ENCODE peak calls at places on chromosomes 6 and 20, in eight cellular contexts. M is hepatocyte; A is cardiac fibroblast; N is IMR-90; U is CD8-positive, alpha-beta T cell; H is suprapubic skin; Q is AG04449; O is cardiac muscle cell. K is an unnamed sample.
A peak's percentile ranks its signal among the peaks of the same experiment; 100 is the strongest.

GRCh38 chr6:90290991-90291390 is 5.7 kb downstream of the BACH2 start:
- DNase-seq in M (no peak), A (no peak), N (peak; percentile 13), U (no peak), H (no peak), Q (no peak), O (no peak), K (no peak)

GRCh38 chr20:11447371-11448100 is 470.2 kb upstream of the BTBD3 start:
- DNase-seq in M (no peak), A (no peak), N (no peak), U (no peak), H (no peak), Q (no peak), O (no peak), K (no peak)

GRCh38 chr6:83055366-83055964 is 10.2 kb downstream of the UBE3D start:
- DNase-seq in M (peak; percentile 61), A (peak; percentile 63), N (peak; percentile 47), U (peak; percentile 40), H (no peak), Q (no peak), O (peak; percentile 66), K (no peak)

GRCh38 chr6:112470950-112471349 is 123.8 kb downstream of the RFPL4B start:
- DNase-seq in M (peak; percentile 30), A (no peak), N (no peak), U (no peak), H (no peak), Q (no peak), O (no peak), K (no peak)

GRCh38 chr20:50062006-50062838 is 50.7 kb downstream of the UBE2V1 start:
- DNase-seq in M (no peak), A (no peak), N (no peak), U (no peak), H (no peak), Q (no peak), O (no peak), K (no peak)

GRCh38 chr6:715709-716450 is 22.9 kb upstream of the EXOC2 start:
- DNase-seq in M (no peak), A (no peak), N (peak; percentile 46), U (no peak), H (no peak), Q (no peak), O (no peak), K (no peak)

GRCh38 chr6:40819182-40819834 is 219.7 kb downstream of the UNC5CL start:
- DNase-seq in M (no peak), A (no peak), N (no peak), U (no peak), H (no peak), Q (no peak), O (no peak), K (no peak)

GRCh38 chr6:106128981-106129761 is 43.0 kb downstream of the PRDM1 start:
- DNase-seq in M (peak; percentile 44), A (peak; percentile 70), N (peak; percentile 84), U (no peak), H (no peak), Q (peak; percentile 59), O (peak; percentile 81), K (peak; percentile 78)

GRCh38 chr20:63617876-63618265 is 9.0 kb downstream of the GMEB2 start:
- DNase-seq in M (no peak), A (no peak), N (no peak), U (no peak), H (no peak), Q (no peak), O (no peak), K (no peak)

GRCh38 chr6:170128346-170128745 is 162.5 kb downstream of the DLL1 start:
- DNase-seq in M (peak; percentile 1), A (no peak), N (no peak), U (no peak), H (peak; percentile 65), Q (no peak), O (no peak), K (no peak)

GRCh38 chr20:51506527-51507356 is 35.8 kb downstream of the NFATC2 start:
- DNase-seq in M (no peak), A (no peak), N (no peak), U (no peak), H (no peak), Q (no peak), O (no peak), K (no peak)

GRCh38 chr20:45313065-45313695 is 5.1 kb upstream of the MATN4 start:
- DNase-seq in M (no peak), A (no peak), N (no peak), U (no peak), H (no peak), Q (no peak), O (no peak), K (no peak)

GRCh38 chr6:12958052-12958706 is 241.6 kb downstream of the PHACTR1 start:
- DNase-seq in M (peak; percentile 6), A (peak; percentile 41), N (no peak), U (no peak), H (no peak), Q (no peak), O (peak; percentile 52), K (no peak)

GRCh38 chr20:12171927-12172581 is 254.4 kb downstream of the BTBD3 start:
- DNase-seq in M (no peak), A (peak; percentile 92), N (peak; percentile 84), U (no peak), H (no peak), Q (peak; percentile 23), O (peak; percentile 95), K (peak; percentile 93)

GRCh38 chr6:74409447-74409846 is 713.4 kb downstream of the CD109 start:
- DNase-seq in M (peak; percentile 57), A (peak; percentile 79), N (peak; percentile 87), U (no peak), H (no peak), Q (peak; percentile 42), O (peak; percentile 83), K (peak; percentile 67)

GRCh38 chr20:46361386-46361785 is 45.0 kb downstream of the ELMO2 start:
- DNase-seq in M (no peak), A (no peak), N (no peak), U (peak; percentile 29), H (no peak), Q (no peak), O (no peak), K (no peak)

GRCh38 chr6:57268294-57268640 is 46.2 kb upstream of the RAB23 start:
- DNase-seq in M (no peak), A (no peak), N (no peak), U (no peak), H (no peak), Q (no peak), O (no peak), K (no peak)
- TF ChIP-seq CTCF in M (no peak), A (no peak), N (no peak), U (peak; percentile 7), H (peak; percentile 4), Q (no peak), O (no peak), K (no peak)

GRCh38 chr6:30727920-30728605 is 7.9 kb downstream of the TUBB start:
- DNase-seq in M (peak; percentile 59), A (peak; percentile 72), N (peak; percentile 71), U (no peak), H (no peak), Q (no peak), O (peak; percentile 63), K (no peak)

GRCh38 chr6:30725713-30726505 is 5.8 kb downstream of the TUBB start:
- DNase-seq in M (no peak), A (peak; percentile 37), N (peak; percentile 68), U (no peak), H (no peak), Q (no peak), O (peak; percentile 48), K (no peak)

GRCh38 chr6:30726506-30727413 is 6.6 kb downstream of the TUBB start:
- DNase-seq in M (no peak), A (no peak), N (peak; percentile 27), U (no peak), H (no peak), Q (no peak), O (no peak), K (no peak)

GRCh38 chr6:30732237-30732943 is 10.1 kb downstream of the FLOT1 start:
- DNase-seq in M (no peak), A (no peak), N (no peak), U (no peak), H (no peak), Q (no peak), O (no peak), K (no peak)

DNA sequence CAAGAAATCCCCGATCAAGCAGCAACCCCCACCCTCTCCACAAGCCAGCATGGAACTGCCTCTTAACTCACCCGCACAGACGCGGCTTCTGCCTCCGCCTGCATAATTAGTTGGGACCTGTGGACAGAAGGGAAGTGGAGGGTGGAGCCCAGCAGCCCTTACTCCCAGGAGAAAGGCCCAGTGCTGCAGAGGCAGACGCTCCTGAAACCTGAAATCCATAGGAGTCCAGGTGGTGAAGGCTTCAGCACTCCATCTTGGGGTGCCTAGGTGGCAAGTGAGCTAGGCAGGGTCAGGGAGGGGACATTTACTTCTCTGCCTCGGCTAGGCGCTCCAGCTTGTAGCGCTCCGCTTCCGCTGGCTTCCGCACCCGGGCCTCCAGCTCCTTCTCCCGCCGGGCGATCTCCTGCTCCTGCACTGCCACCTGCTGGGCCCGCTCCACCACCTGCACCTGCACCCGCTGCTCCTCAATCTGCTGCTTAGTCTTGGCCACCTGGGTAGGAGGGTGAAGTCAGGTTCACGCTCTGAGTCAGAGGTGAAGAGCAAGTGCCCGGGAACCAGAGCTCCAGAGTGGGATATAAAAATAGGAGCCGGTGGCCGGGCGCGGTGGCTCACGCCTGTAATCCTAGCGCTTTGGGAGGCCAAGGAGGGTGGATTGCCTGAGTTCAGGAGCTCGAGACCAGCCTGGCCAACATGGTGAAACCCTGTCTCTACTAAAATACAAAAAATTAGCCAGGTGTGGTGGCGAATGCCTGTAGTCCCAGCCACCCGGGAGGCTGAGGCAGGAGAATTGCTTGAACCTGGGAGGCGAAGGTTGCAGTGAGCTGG is 10.7 kb downstream of the TUBB start:
- DNase-seq in M (peak; percentile 90), A (peak; percentile 57), N (peak; percentile 47), U (peak; percentile 85), H (peak; percentile 87), Q (no peak), O (peak; percentile 51), K (no peak)
- H3K4me3 ChIP-seq in M (no peak overlapping the region), A (no peak overlapping the region), N (no peak overlapping the region), U (peak overlapping the region; percentile 21), H (no peak overlapping the region), Q (no peak overlapping the region), O (no peak overlapping the region), K (no peak overlapping the region)

DNA sequence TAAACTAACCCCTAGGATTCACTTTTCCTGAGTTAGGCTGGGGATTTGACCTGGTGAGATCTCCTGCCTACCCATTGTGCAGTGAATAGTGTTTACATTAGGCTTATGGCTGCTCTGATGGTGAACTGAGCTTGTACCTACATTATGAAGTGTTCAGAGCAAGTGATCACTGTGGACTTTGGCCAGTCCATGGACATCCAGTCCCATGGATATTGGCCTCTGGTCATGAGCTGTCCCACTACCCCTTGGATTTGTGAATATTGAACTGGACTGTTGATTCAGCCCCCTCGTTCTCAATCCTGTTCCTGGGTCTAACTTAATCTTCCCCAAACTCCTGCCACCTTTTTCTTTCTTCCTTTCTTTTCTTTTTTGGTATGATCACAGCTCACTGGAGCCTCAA is 13.8 kb downstream of the ASIP start:
- DNase-seq in M (no peak), A (no peak), N (no peak), U (no peak), H (no peak), Q (no peak), O (no peak), K (no peak)
- TF ChIP-seq CTCF in M (no peak), A (no peak), N (no peak), U (no peak), H (no peak), Q (no peak), O (no peak), K (no peak)

DNA sequence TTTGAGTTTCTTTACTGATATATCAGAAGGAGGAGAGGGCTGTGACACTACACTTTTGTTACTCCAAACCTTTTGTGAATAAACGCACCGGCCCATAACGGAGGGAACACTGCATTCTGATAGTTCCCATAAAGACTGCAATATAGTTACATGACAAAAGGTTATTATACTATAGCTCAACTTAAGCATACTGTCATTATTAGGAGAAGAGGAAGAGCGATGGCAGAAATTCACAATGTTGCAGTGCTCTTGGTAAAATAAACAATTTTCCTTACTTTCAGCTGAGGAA is 2.3 kb upstream of the PDE10A start:
- DNase-seq in M (no peak), A (no peak), N (no peak), U (no peak), H (no peak), Q (no peak), O (no peak), K (no peak)
- H3K4me3 ChIP-seq in M (no peak overlapping the region), A (no peak overlapping the region), N (no peak overlapping the region), U (no peak overlapping the region), H (no peak overlapping the region), Q (no peak overlapping the region), O (no peak overlapping the region), K (no peak overlapping the region)